ENCODE peak calls at places on chromosomes 5 and 9, in seven cellular contexts. B is neural crest cell; Y is NCI-H146; E is stimulated activated effector memory CD8-positive, alpha-beta T cell treated with anti-CD3 and anti-CD28 coated beads, Interleukin-12 subunit alpha, Interleukin-12 subunit beta, amount 100 ng/mL, for 72 hours; R is activated CD8-positive, alpha-beta memory T cell treated with anti-CD3 and anti-CD28 coated beads for 4 hours; N is CD8-positive, alpha-beta T cell; A is CD4-positive, CD25-positive, alpha-beta regulatory T cell. H is an unnamed sample.

GRCh38 chr5:149792963-149793362 is 62.9 kb downstream of the PPARGC1B start:
- DNase-seq in B (no peak), Y (no peak), E (no peak), R (no peak), N (no peak), A (no peak), H (no peak)

GRCh38 chr5:116546033-116546742 is 28.4 kb downstream of the SEMA6A start:
- DNase-seq in B (no peak), Y (no peak), E (no peak), R (no peak), N (no peak), A (no peak), H (no peak)

GRCh38 chr5:61901997-61902396 is 404.0 kb upstream of the KIF2A start:
- DNase-seq in B (no peak), Y (no peak), E (no peak), R (no peak), N (no peak), A (no peak), H (no peak)

GRCh38 chr5:61286446-61287132 is 45.5 kb upstream of the ZSWIM6 start:
- DNase-seq in B (no peak), Y (no peak), E (no peak), R (no peak), N (no peak), A (no peak), H (no peak)

GRCh38 chr5:170571331-170571731 is 67.5 kb downstream of the KCNIP1 start:
- DNase-seq in B (no peak), Y (no peak), E (no peak), R (no peak), N (no peak), A (no peak), H (no peak)

GRCh38 chr5:149453618-149454415 is 74.7 kb upstream of the IL17B start:
- DNase-seq in B (no peak), Y (peak; percentile 19), E (no peak), R (no peak), N (no peak), A (no peak), H (no peak)

GRCh38 chr5:181133083-181133482 is 2.1 kb upstream of the OR2V1 start:
- DNase-seq in B (no peak), Y (no peak), E (no peak), R (no peak), N (no peak), A (no peak), H (no peak)

GRCh38 chr5:10630126-10630525 is 66.3 kb downstream of the ANKRD33B start:
- DNase-seq in B (no peak), Y (no peak), E (no peak), R (no peak), N (no peak), A (no peak), H (no peak)

GRCh38 chr9:72480931-72481330 is 40.5 kb upstream of the TMC1 start:
- DNase-seq in B (no peak), Y (no peak), E (no peak), R (no peak), N (no peak), A (no peak), H (no peak)

GRCh38 chr5:4879693-4880303 is 260.3 kb upstream of the ADAMTS16 start:
- DNase-seq in B (peak; percentile 81), Y (peak; percentile 27), E (peak; percentile 65), R (no peak), N (no peak), A (peak; percentile 47), H (peak; percentile 8)

GRCh38 chr9:36864491-36865410 is 169.3 kb downstream of the PAX5 start:
- DNase-seq in B (peak; percentile 30), Y (no peak), E (no peak), R (no peak), N (no peak), A (no peak), H (peak; percentile 10)

GRCh38 chr9:132182609-132183073 is 20.8 kb downstream of the NTNG2 start:
- DNase-seq in B (no peak), Y (no peak), E (no peak), R (no peak), N (no peak), A (no peak), H (no peak)

GRCh38 chr5:170554566-170555267 is 50.9 kb downstream of the KCNIP1 start:
- DNase-seq in B (no peak), Y (no peak), E (no peak), R (no peak), N (no peak), A (no peak), H (peak; percentile 46)

GRCh38 chr5:65825388-65826328 is 100.7 kb upstream of the ERBIN start:
- DNase-seq in B (no peak), Y (no peak), E (no peak), R (no peak), N (no peak), A (peak; percentile 25), H (no peak)

GRCh38 chr9:14212697-14213420 is 101.1 kb downstream of the NFIB start:
- DNase-seq in B (no peak), Y (no peak), E (no peak), R (no peak), N (no peak), A (no peak), H (no peak)

GRCh38 chr5:69415584-69415958 is 655 bp downstream of the MARVELD2 start:
- DNase-seq in B (no peak), Y (peak; percentile 43), E (no peak), R (no peak), N (no peak), A (no peak), H (peak; percentile 38)

GRCh38 chr5:34751807-34752736 is 86.9 kb upstream of the TTC23L start:
- DNase-seq in B (no peak), Y (no peak), E (no peak), R (no peak), N (no peak), A (no peak), H (no peak)

H was measured in COR-L47.